ENCODE peak calls at places on chromosomes 4 and X, in seven cellular contexts. I is GM04503; U is AG10803; C is NCI-H460; R is activated CD8-positive, alpha-beta memory T cell treated with anti-CD3 and anti-CD28 coated beads for 48 hours; G is natural killer cell; Q is esophagus muscularis mucosa. E is an unnamed sample.

GRCh38 chrX:119325456-119325855 is 73.7 kb upstream of the SLC25A43 start:
- DNase-seq in I (peak), U (peak), C (no peak), R (no peak), G (no peak), Q (no peak), E (no peak)

GRCh38 chr4:121863787-121864186 is 6.5 kb downstream of the BBS7 start:
- DNase-seq in I (no peak), U (no peak), C (no peak), R (no peak), G (no peak), Q (no peak), E (no peak)

GRCh38 chr4:1480720-1481119 is 74.5 kb upstream of the NKX1-1 start:
- DNase-seq in I (no peak), U (no peak), C (no peak), R (no peak), G (no peak), Q (no peak), E (no peak)

GRCh38 chr4:152104286-152104685 is 343.5 kb upstream of the GATB start:
- DNase-seq in I (no peak), U (no peak), C (no peak), R (no peak), G (no peak), Q (peak), E (no peak)

GRCh38 chrX:71636438-71637252 is 18.3 kb upstream of the CXCR3 start:
- DNase-seq in I (no peak), U (no peak), C (no peak), R (no peak), G (no peak), Q (no peak), E (no peak)

GRCh38 chrX:25083661-25084060 is 67.9 kb upstream of the ARX start:
- DNase-seq in I (no peak), U (no peak), C (no peak), R (no peak), G (no peak), Q (no peak), E (no peak)

GRCh38 chrX:102975016-102975415 is 37.9 kb downstream of the RAB40AL start:
- DNase-seq in I (no peak), U (peak), C (no peak), R (no peak), G (no peak), Q (no peak), E (no peak)

GRCh38 chr4:52037730-52038108 is 380 bp downstream of the SGCB start:
- DNase-seq in I (no peak), U (peak), C (no peak), R (no peak), G (no peak), Q (no peak), E (no peak)

GRCh38 chrX:147550217-147550616 is 361.5 kb upstream of the FMR1 start:
- DNase-seq in I (no peak), U (no peak), C (peak), R (no peak), G (no peak), Q (no peak), E (peak)

GRCh38 chrX:41561045-41561444 is 113.9 kb downstream of the NYX start:
- DNase-seq in I (peak), U (peak), C (peak), R (no peak), G (no peak), Q (no peak), E (peak)

GRCh38 chr4:138749303-138749702 is 266.3 kb upstream of the NOCT start:
- DNase-seq in I (no peak), U (peak), C (no peak), R (no peak), G (no peak), Q (no peak), E (no peak)

GRCh38 chr4:73776363-73776762 is 36.0 kb downstream of the CXCL8 start:
- DNase-seq in I (peak), U (peak), C (peak), R (no peak), G (no peak), Q (no peak), E (peak)

GRCh38 chr4:73944061-73944875 is 37.6 kb downstream of the PF4 start:
- DNase-seq in I (no peak), U (peak), C (no peak), R (no peak), G (no peak), Q (no peak), E (peak)

GRCh38 chr4:113636438-113636818 is 125.1 kb downstream of the CAMK2D start:
- DNase-seq in I (no peak), U (no peak), C (no peak), R (no peak), G (no peak), Q (no peak), E (no peak)

GRCh38 chr4:157004279-157005161 is 32.9 kb upstream of the PDGFC start:
- DNase-seq in I (no peak), U (no peak), C (no peak), R (no peak), G (no peak), Q (no peak), E (no peak)

GRCh38 chr4:154507170-154507569 is 15.6 kb upstream of the DCHS2 start:
- DNase-seq in I (no peak), U (no peak), C (no peak), R (no peak), G (no peak), Q (peak), E (peak)

GRCh38 chrX:154013614-154014360 is 5.9 kb downstream of the IRAK1 start:
- DNase-seq in I (no peak), U (no peak), C (peak), R (peak), G (peak), Q (no peak), E (peak)

GRCh38 chr4:16261313-16261878 is 35.1 kb upstream of the TAPT1 start:
- DNase-seq in I (no peak), U (no peak), C (no peak), R (no peak), G (no peak), Q (no peak), E (no peak)

GRCh38 chr4:107094332-107094731 is 58.2 kb upstream of the DKK2 start:
- DNase-seq in I (no peak), U (peak), C (no peak), R (no peak), G (no peak), Q (no peak), E (peak)

GRCh38 chrX:89034679-89035078 is 287.7 kb downstream of the CPXCR1 start:
- DNase-seq in I (no peak), U (no peak), C (no peak), R (no peak), G (no peak), Q (no peak), E (no peak)

GRCh38 chr4:186017801-186018200 is 51.2 kb upstream of the TLR3 start:
- DNase-seq in I (no peak), U (no peak), C (no peak), R (no peak), G (no peak), Q (peak), E (no peak)

GRCh38 chrX:152177497-152178269 is 39.3 kb upstream of the MAGEA10 start:
- DNase-seq in I (no peak), U (no peak), C (no peak), R (no peak), G (no peak), Q (no peak), E (no peak)

GRCh38 chr4:61511716-61512488 is 311.8 kb downstream of the ADGRL3 start:
- DNase-seq in I (peak), U (peak), C (no peak), R (no peak), G (no peak), Q (no peak), E (peak)

GRCh38 chrX:130563476-130563875 is 161.7 kb downstream of the RBMX2 start:
- DNase-seq in I (no peak), U (no peak), C (no peak), R (no peak), G (no peak), Q (no peak), E (no peak)

GRCh38 chr4:98421106-98421505 is 159.9 kb downstream of the RAP1GDS1 start:
- DNase-seq in I (no peak), U (peak), C (no peak), R (no peak), G (no peak), Q (no peak), E (no peak)

E was measured in hepatocyte.